ENCODE peak calls at places on chromosomes 6 and 20, in six cellular contexts. One of them, this sample, is unnamed.

GRCh38 chr20:56328861-56329260 is 29.9 kb upstream of the FAM210B start:
- DNase-seq in lower leg skin: no peak
- DNase-seq in ovary: no peak
- DNase-seq in NT2/D1: no peak
- DNase-seq in astrocyte of the spinal cord: no peak
- DNase-seq in CD4-positive, CD25-positive, alpha-beta regulatory T cell: no peak
- DNase-seq in this sample: no peak

GRCh38 chr6:21384211-21384610 is 209.3 kb upstream of the SOX4 start:
- DNase-seq in ovary: no peak
- DNase-seq in CD4-positive, CD25-positive, alpha-beta regulatory T cell: no peak
- DNase-seq in astrocyte of the spinal cord: no peak
- DNase-seq in lower leg skin: no peak
- DNase-seq in NT2/D1: no peak
- DNase-seq in this sample: no peak

GRCh38 chr6:16969699-16970695 is 131.9 kb upstream of the STMND1 start:
- DNase-seq in ovary: no peak
- DNase-seq in astrocyte of the spinal cord: no peak
- DNase-seq in lower leg skin: no peak
- DNase-seq in CD4-positive, CD25-positive, alpha-beta regulatory T cell: no peak
- DNase-seq in NT2/D1: no peak
- DNase-seq in this sample: no peak

GRCh38 chr6:119661078-119661477 is 311.5 kb upstream of the MAN1A1 start:
- DNase-seq in CD4-positive, CD25-positive, alpha-beta regulatory T cell: no peak
- DNase-seq in ovary: no peak
- DNase-seq in astrocyte of the spinal cord: no peak
- DNase-seq in lower leg skin: no peak
- DNase-seq in NT2/D1: no peak
- DNase-seq in this sample: no peak

GRCh38 chr6:121201108-121201507 is 133.2 kb downstream of the TBC1D32 start:
- DNase-seq in astrocyte of the spinal cord: no peak
- DNase-seq in CD4-positive, CD25-positive, alpha-beta regulatory T cell: no peak
- DNase-seq in ovary: no peak
- DNase-seq in NT2/D1: no peak
- DNase-seq in lower leg skin: no peak
- DNase-seq in this sample: no peak

GRCh38 chr6:87731818-87732661 is 30.0 kb upstream of the AKIRIN2 start:
- DNase-seq in lower leg skin: peak; percentile 94
- DNase-seq in NT2/D1: no peak
- DNase-seq in ovary: peak; percentile 88
- DNase-seq in CD4-positive, CD25-positive, alpha-beta regulatory T cell: peak; percentile 59
- DNase-seq in astrocyte of the spinal cord: peak; percentile 88
- DNase-seq in this sample: peak; percentile 87

GRCh38 chr6:66423047-66423446 is 716.0 kb upstream of the EYS start:
- DNase-seq in CD4-positive, CD25-positive, alpha-beta regulatory T cell: no peak
- DNase-seq in lower leg skin: no peak
- DNase-seq in ovary: no peak
- DNase-seq in astrocyte of the spinal cord: no peak
- DNase-seq in NT2/D1: no peak
- DNase-seq in this sample: no peak

GRCh38 chr6:43052842-43053544 is 658 bp downstream of the CUL7 start:
- DNase-seq in lower leg skin: no peak
- DNase-seq in ovary: peak; percentile 38
- DNase-seq in astrocyte of the spinal cord: peak; percentile 26
- DNase-seq in CD4-positive, CD25-positive, alpha-beta regulatory T cell: peak; percentile 36
- DNase-seq in NT2/D1: no peak
- DNase-seq in this sample: peak; percentile 30

GRCh38 chr20:22687676-22688360 is 103.4 kb upstream of the FOXA2 start:
- DNase-seq in lower leg skin: no peak
- DNase-seq in NT2/D1: no peak
- DNase-seq in CD4-positive, CD25-positive, alpha-beta regulatory T cell: no peak
- DNase-seq in astrocyte of the spinal cord: no peak
- DNase-seq in ovary: no peak
- DNase-seq in this sample: no peak

GRCh38 chr6:31180500-31180899 is 10.0 kb upstream of the POU5F1 start:
- DNase-seq in lower leg skin: no peak
- DNase-seq in ovary: peak; percentile 74
- DNase-seq in NT2/D1: no peak
- DNase-seq in CD4-positive, CD25-positive, alpha-beta regulatory T cell: peak; percentile 81
- DNase-seq in astrocyte of the spinal cord: peak; percentile 71
- DNase-seq in this sample: no peak
- H3K4me3 ChIP-seq in lower leg skin: no peak overlapping the region
- H3K4me3 ChIP-seq in ovary: peak overlapping the region; percentile 20
- H3K4me3 ChIP-seq in NT2/D1: no peak overlapping the region
- H3K4me3 ChIP-seq in CD4-positive, CD25-positive, alpha-beta regulatory T cell: peak overlapping the region; percentile 31
- H3K4me3 ChIP-seq in astrocyte of the spinal cord: peak overlapping the region; percentile 36
- H3K4me3 ChIP-seq in this sample: no peak overlapping the region

GRCh38 chr6:37643851-37644672 is 53.6 kb downstream of the MDGA1 start:
- DNase-seq in ovary: no peak
- DNase-seq in NT2/D1: no peak
- DNase-seq in lower leg skin: no peak
- DNase-seq in CD4-positive, CD25-positive, alpha-beta regulatory T cell: peak; percentile 75
- DNase-seq in astrocyte of the spinal cord: no peak
- DNase-seq in this sample: no peak

GRCh38 chr6:37646986-37647764 is 50.5 kb downstream of the MDGA1 start:
- DNase-seq in NT2/D1: no peak
- DNase-seq in CD4-positive, CD25-positive, alpha-beta regulatory T cell: no peak
- DNase-seq in astrocyte of the spinal cord: no peak
- DNase-seq in lower leg skin: no peak
- DNase-seq in ovary: no peak
- DNase-seq in this sample: no peak

GRCh38 chr6:37647765-37648085 is 50.0 kb downstream of the MDGA1 start:
- DNase-seq in CD4-positive, CD25-positive, alpha-beta regulatory T cell: no peak
- DNase-seq in lower leg skin: no peak
- DNase-seq in ovary: no peak
- DNase-seq in astrocyte of the spinal cord: no peak
- DNase-seq in NT2/D1: no peak
- DNase-seq in this sample: no peak

GRCh38 chr6:37648465-37649330 is 49.0 kb downstream of the MDGA1 start:
- DNase-seq in astrocyte of the spinal cord: no peak
- DNase-seq in CD4-positive, CD25-positive, alpha-beta regulatory T cell: peak; percentile 75
- DNase-seq in ovary: peak; percentile 18
- DNase-seq in lower leg skin: no peak
- DNase-seq in NT2/D1: no peak
- DNase-seq in this sample: no peak

GRCh38 chr6:37646097-37646864 is 51.4 kb downstream of the MDGA1 start:
- DNase-seq in ovary: no peak
- DNase-seq in lower leg skin: no peak
- DNase-seq in astrocyte of the spinal cord: no peak
- DNase-seq in CD4-positive, CD25-positive, alpha-beta regulatory T cell: no peak
- DNase-seq in NT2/D1: no peak
- DNase-seq in this sample: no peak
- H3K4me3 ChIP-seq in ovary: no peak overlapping the region
- H3K4me3 ChIP-seq in lower leg skin: no peak overlapping the region
- H3K4me3 ChIP-seq in astrocyte of the spinal cord: no peak overlapping the region
- H3K4me3 ChIP-seq in CD4-positive, CD25-positive, alpha-beta regulatory T cell: no peak overlapping the region
- H3K4me3 ChIP-seq in NT2/D1: no peak overlapping the region
- H3K4me3 ChIP-seq in this sample: no peak overlapping the region

DNA sequence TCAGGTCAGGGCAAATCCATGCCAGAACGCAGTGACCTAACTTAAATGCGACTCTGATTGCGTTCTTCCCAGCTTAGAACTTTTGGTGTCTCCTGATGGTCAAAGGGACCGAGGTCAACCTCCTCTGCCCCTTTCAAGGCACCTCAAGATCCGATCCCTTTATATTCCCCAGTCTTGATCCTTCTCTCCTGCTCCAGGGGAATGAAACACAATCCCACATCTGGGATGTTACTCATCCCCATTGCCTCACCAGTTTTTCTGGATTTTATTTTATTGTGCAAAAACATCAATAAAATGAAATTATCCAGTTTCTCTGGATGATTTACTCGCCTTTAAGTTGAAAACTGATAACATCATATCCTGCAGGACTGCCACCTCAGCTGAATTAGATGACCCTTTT is 43.9 kb downstream of the IRAK1BP1 start:
- DNase-seq in astrocyte of the spinal cord: no peak
- DNase-seq in lower leg skin: no peak
- DNase-seq in CD4-positive, CD25-positive, alpha-beta regulatory T cell: no peak
- DNase-seq in ovary: no peak
- DNase-seq in NT2/D1: no peak
- DNase-seq in this sample: no peak
- H3K4me3 ChIP-seq in astrocyte of the spinal cord: no peak overlapping the region
- H3K4me3 ChIP-seq in lower leg skin: no peak overlapping the region
- H3K4me3 ChIP-seq in CD4-positive, CD25-positive, alpha-beta regulatory T cell: no peak overlapping the region
- H3K4me3 ChIP-seq in ovary: no peak overlapping the region
- H3K4me3 ChIP-seq in NT2/D1: peak overlapping the region; percentile 40
- H3K4me3 ChIP-seq in this sample: no peak overlapping the region

DNA sequence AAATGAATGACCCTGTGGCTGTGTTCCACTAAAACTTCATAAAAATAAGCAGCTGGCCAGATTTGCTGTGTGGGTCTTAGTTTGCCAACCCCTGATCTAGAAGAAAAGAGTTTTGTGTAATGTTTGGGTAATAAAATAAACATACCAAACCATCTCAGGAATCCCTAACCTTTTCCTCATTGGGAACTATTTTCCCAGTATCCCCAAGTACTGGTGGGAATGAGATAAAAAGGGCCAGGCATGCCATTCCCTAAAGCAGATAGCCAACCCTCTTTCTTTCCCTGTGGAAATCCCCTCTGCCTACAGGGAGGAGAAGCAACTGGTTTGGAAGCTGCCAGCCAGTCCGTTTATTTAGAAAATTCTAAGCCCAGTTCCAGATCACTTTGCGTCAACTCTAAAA is 169.1 kb upstream of the AKAP12 start:
- DNase-seq in CD4-positive, CD25-positive, alpha-beta regulatory T cell: no peak
- DNase-seq in astrocyte of the spinal cord: peak; percentile 50
- DNase-seq in ovary: no peak
- DNase-seq in NT2/D1: no peak
- DNase-seq in lower leg skin: no peak
- DNase-seq in this sample: no peak
- H3K4me3 ChIP-seq in CD4-positive, CD25-positive, alpha-beta regulatory T cell: no peak overlapping the region
- H3K4me3 ChIP-seq in astrocyte of the spinal cord: no peak overlapping the region
- H3K4me3 ChIP-seq in ovary: peak overlapping the region; percentile 27
- H3K4me3 ChIP-seq in NT2/D1: no peak overlapping the region
- H3K4me3 ChIP-seq in lower leg skin: no peak overlapping the region
- H3K4me3 ChIP-seq in this sample: no peak overlapping the region

GRCh38 chr6:61868507-61869080 is 417.4 kb downstream of the KHDRBS2 start:
- DNase-seq in NT2/D1: no peak
- DNase-seq in CD4-positive, CD25-positive, alpha-beta regulatory T cell: no peak
- DNase-seq in astrocyte of the spinal cord: no peak
- DNase-seq in lower leg skin: no peak
- DNase-seq in ovary: no peak
- DNase-seq in this sample: no peak
- H3K4me3 ChIP-seq in NT2/D1: no peak overlapping the region
- H3K4me3 ChIP-seq in CD4-positive, CD25-positive, alpha-beta regulatory T cell: no peak overlapping the region
- H3K4me3 ChIP-seq in astrocyte of the spinal cord: no peak overlapping the region
- H3K4me3 ChIP-seq in lower leg skin: no peak overlapping the region
- H3K4me3 ChIP-seq in ovary: no peak overlapping the region
- H3K4me3 ChIP-seq in this sample: no peak overlapping the region